ENCODE peak calls at places on chromosomes 7 and 10, in four cellular contexts. D is A549, L is tibial artery, N is PC-3. A is an unnamed sample.

GRCh38 chr10:75723319-75723965 is 292.0 kb downstream of the LRMDA start:
- DNase-seq in N (peak; percentile 58), L (no peak), D (no peak), A (no peak)

GRCh38 chr7:133572087-133572486 is 319.2 kb downstream of the EXOC4 start:
- DNase-seq in L (no peak), N (peak; percentile 51), D (no peak), A (no peak)

GRCh38 chr10:117547301-117548153 is 5.0 kb downstream of the EMX2 start:
- DNase-seq in L (no peak), N (no peak), D (no peak), A (no peak)

GRCh38 chr7:2572101-2572842 is 13.5 kb downstream of the IQCE start:
- DNase-seq in N (peak; percentile 80), L (no peak), D (no peak), A (no peak)

GRCh38 chr7:95863623-95864022 is 91.3 kb downstream of the DYNC1I1 start:
- DNase-seq in D (no peak), N (no peak), L (no peak), A (no peak)

GRCh38 chr10:45443101-45444009 is 69.3 kb downstream of the ALOX5 start:
- DNase-seq in L (no peak), D (no peak), N (no peak), A (no peak)

GRCh38 chr7:111137296-111138195 is 46.6 kb downstream of the LRRN3 start:
- DNase-seq in L (peak; percentile 20), D (no peak), N (no peak), A (no peak)

GRCh38 chr7:48411619-48412018 is 240.4 kb downstream of the ABCA13 start:
- DNase-seq in L (no peak), D (no peak), N (no peak), A (no peak)

GRCh38 chr7:155457544-155458316 is at the start of gene EN2:
- DNase-seq in D (no peak), L (no peak), N (peak; percentile 7), A (no peak)

GRCh38 chr7:157854066-157854891 is 517.5 kb downstream of the DNAJB6 start:
- DNase-seq in L (peak; percentile 80), D (no peak), N (no peak), A (peak; percentile 73)

GRCh38 chr7:36526720-36527548 is 137.3 kb downstream of the ANLN start:
- DNase-seq in L (no peak), N (peak; percentile 88), D (peak; percentile 80), A (no peak)

GRCh38 chr10:118027397-118027796 is 19.3 kb downstream of the RAB11FIP2 start:
- DNase-seq in L (no peak), D (no peak), N (no peak), A (no peak)

GRCh38 chr10:21337171-21337792 is 188.2 kb downstream of the SKIDA1 start:
- DNase-seq in D (no peak), L (no peak), N (no peak), A (no peak)

GRCh38 chr10:119652361-119652760 is 1.2 kb downstream of the BAG3 start:
- DNase-seq in N (peak; percentile 57), L (no peak), D (peak; percentile 71), A (no peak)

GRCh38 chr7:154306036-154306435 is 253.8 kb downstream of the DPP6 start:
- DNase-seq in L (no peak), N (no peak), D (no peak), A (no peak)

GRCh38 chr7:154304231-154304630 is 252.0 kb downstream of the DPP6 start:
- DNase-seq in D (no peak), L (no peak), N (no peak), A (no peak)

GRCh38 chr7:154310114-154310513 is 257.9 kb downstream of the DPP6 start:
- DNase-seq in N (no peak), D (no peak), L (no peak), A (no peak)

GRCh38 chr7:154304740-154305679 is 252.8 kb downstream of the DPP6 start:
- DNase-seq in N (no peak), D (no peak), L (no peak), A (no peak)

DNA sequence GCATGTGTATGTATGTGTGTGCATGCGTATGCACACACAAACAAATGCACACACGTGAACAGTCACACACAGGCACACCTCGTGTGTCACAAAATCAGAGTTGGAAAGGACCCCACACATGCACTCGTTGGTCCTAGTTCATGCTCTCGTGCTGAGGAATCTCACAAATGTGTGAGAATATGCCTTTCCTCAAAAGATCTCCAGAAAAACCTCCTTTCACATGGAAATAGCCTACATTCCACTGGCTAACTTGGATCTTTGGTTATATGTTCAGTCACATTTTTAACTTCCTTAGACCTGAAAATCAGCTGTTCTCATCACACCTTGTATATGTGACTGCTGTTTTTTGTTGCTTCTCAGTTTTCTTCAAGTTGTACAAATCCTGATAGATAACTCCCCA is 256.7 kb downstream of the DPP6 start:
- DNase-seq in L (no peak), N (no peak), D (no peak), A (no peak)
- H3K27ac ChIP-seq in L (no peak overlapping the region), N (no peak overlapping the region), D (no peak overlapping the region), A (no peak overlapping the region)

GRCh38 chr7:151166629-151167196 is 781 bp downstream of the GBX1 start:
- DNase-seq in D (no peak), L (no peak), N (no peak), A (no peak)
- H3K4me3 ChIP-seq in D (peak overlapping the region; percentile 59), L (peak overlapping the region; percentile 44), N (peak overlapping the region; percentile 64), A (peak overlapping the region; percentile 28)

GRCh38 chr10:103884681-103885139 is 29.3 kb upstream of the SH3PXD2A start:
- DNase-seq in D (peak; percentile 76), N (peak; percentile 75), L (no peak), A (peak; percentile 40)
- TF ChIP-seq CTCF in D (peak; percentile 87), N (peak; percentile 80), L (peak; percentile 62), A (peak; percentile 64)

GRCh38 chr10:96873086-96873485 is 41.0 kb downstream of the LCOR start:
- DNase-seq in L (no peak), N (no peak), D (no peak), A (no peak)

GRCh38 chr10:96878071-96878470 is 46.0 kb downstream of the LCOR start:
- DNase-seq in L (no peak), D (no peak), N (no peak), A (no peak)

GRCh38 chr10:96873756-96874467 is 41.8 kb downstream of the LCOR start:
- DNase-seq in L (no peak), D (no peak), N (no peak), A (no peak)
- H3K27ac ChIP-seq in L (no peak overlapping the region), D (no peak overlapping the region), N (no peak overlapping the region), A (no peak overlapping the region)

GRCh38 chr7:129824291-129825004 is 128.3 kb downstream of the UBE2H start:
- DNase-seq in D (no peak), N (no peak), L (no peak), A (no peak)
- H3K4me3 ChIP-seq in D (peak overlapping the region; percentile 67), N (peak overlapping the region; percentile 81), L (peak overlapping the region; percentile 70), A (no peak overlapping the region)